ENCODE peak calls at places on chromosomes 5 and 9, in nine cellular contexts. One of them, this sample, is unnamed.
A peak's percentile ranks its signal among the peaks of the same experiment; 100 is the strongest.

GRCh38 chr5:172603425-172603824 is 37.6 kb upstream of the NEURL1B start:
- DNase-seq in KBM-7: no peak
- DNase-seq in HEK293T: no peak
- DNase-seq in choroid plexus epithelial cell: peak; percentile 23
- DNase-seq in NK-92 treated with Interleukin-12 subunit alpha and Interleukin-12 subunit beta, amount 100 ng/mL, for 24 hours: no peak
- DNase-seq in astrocyte of the cerebellum: no peak
- DNase-seq in Daoy: no peak
- DNase-seq in fibroblast of lung: peak; percentile 49
- DNase-seq in SK-MEL-5: no peak
- DNase-seq in this sample: no peak

GRCh38 chr9:90891656-90892055 is 90.0 kb downstream of the SYK start:
- DNase-seq in SK-MEL-5: no peak
- DNase-seq in Daoy: peak; percentile 55
- DNase-seq in NK-92 treated with Interleukin-12 subunit alpha and Interleukin-12 subunit beta, amount 100 ng/mL, for 24 hours: no peak
- DNase-seq in astrocyte of the cerebellum: no peak
- DNase-seq in HEK293T: no peak
- DNase-seq in choroid plexus epithelial cell: no peak
- DNase-seq in fibroblast of lung: no peak
- DNase-seq in KBM-7: no peak
- DNase-seq in this sample: no peak

GRCh38 chr5:135568241-135568640 is 10.6 kb downstream of the CXCL14 start:
- DNase-seq in Daoy: no peak
- DNase-seq in astrocyte of the cerebellum: no peak
- DNase-seq in NK-92 treated with Interleukin-12 subunit alpha and Interleukin-12 subunit beta, amount 100 ng/mL, for 24 hours: no peak
- DNase-seq in KBM-7: no peak
- DNase-seq in choroid plexus epithelial cell: no peak
- DNase-seq in fibroblast of lung: no peak
- DNase-seq in SK-MEL-5: no peak
- DNase-seq in HEK293T: no peak
- DNase-seq in this sample: no peak

GRCh38 chr9:3931996-3932906 is 367.6 kb downstream of the GLIS3 start:
- DNase-seq in HEK293T: no peak
- DNase-seq in KBM-7: no peak
- DNase-seq in Daoy: no peak
- DNase-seq in astrocyte of the cerebellum: no peak
- DNase-seq in NK-92 treated with Interleukin-12 subunit alpha and Interleukin-12 subunit beta, amount 100 ng/mL, for 24 hours: no peak
- DNase-seq in fibroblast of lung: peak; percentile 74
- DNase-seq in choroid plexus epithelial cell: peak; percentile 40
- DNase-seq in SK-MEL-5: peak; percentile 10
- DNase-seq in this sample: no peak

GRCh38 chr9:78601957-78602565 is 305.1 kb downstream of the PSAT1 start:
- DNase-seq in Daoy: peak; percentile 55
- DNase-seq in HEK293T: peak; percentile 51
- DNase-seq in NK-92 treated with Interleukin-12 subunit alpha and Interleukin-12 subunit beta, amount 100 ng/mL, for 24 hours: no peak
- DNase-seq in astrocyte of the cerebellum: peak; percentile 50
- DNase-seq in choroid plexus epithelial cell: peak; percentile 73
- DNase-seq in SK-MEL-5: peak; percentile 77
- DNase-seq in fibroblast of lung: peak; percentile 54
- DNase-seq in KBM-7: peak; percentile 29
- DNase-seq in this sample: peak; percentile 15

GRCh38 chr5:58462623-58463230 is 2.8 kb upstream of the PLK2 start:
- DNase-seq in Daoy: peak; percentile 54
- DNase-seq in SK-MEL-5: peak; percentile 85
- DNase-seq in KBM-7: peak; percentile 86
- DNase-seq in astrocyte of the cerebellum: no peak
- DNase-seq in choroid plexus epithelial cell: peak; percentile 82
- DNase-seq in NK-92 treated with Interleukin-12 subunit alpha and Interleukin-12 subunit beta, amount 100 ng/mL, for 24 hours: no peak
- DNase-seq in HEK293T: peak; percentile 14
- DNase-seq in fibroblast of lung: peak; percentile 53
- DNase-seq in this sample: peak; percentile 2

GRCh38 chr5:98989723-98990122 is 60.9 kb upstream of the CHD1 start:
- DNase-seq in NK-92 treated with Interleukin-12 subunit alpha and Interleukin-12 subunit beta, amount 100 ng/mL, for 24 hours: no peak
- DNase-seq in Daoy: no peak
- DNase-seq in SK-MEL-5: no peak
- DNase-seq in choroid plexus epithelial cell: no peak
- DNase-seq in astrocyte of the cerebellum: no peak
- DNase-seq in KBM-7: peak; percentile 96
- DNase-seq in fibroblast of lung: no peak
- DNase-seq in HEK293T: no peak
- DNase-seq in this sample: no peak

GRCh38 chr9:121935744-121936143 is 157.4 kb downstream of the TTLL11 start:
- DNase-seq in HEK293T: no peak
- DNase-seq in Daoy: no peak
- DNase-seq in KBM-7: no peak
- DNase-seq in NK-92 treated with Interleukin-12 subunit alpha and Interleukin-12 subunit beta, amount 100 ng/mL, for 24 hours: no peak
- DNase-seq in choroid plexus epithelial cell: no peak
- DNase-seq in fibroblast of lung: no peak
- DNase-seq in astrocyte of the cerebellum: no peak
- DNase-seq in SK-MEL-5: no peak
- DNase-seq in this sample: no peak

GRCh38 chr5:7754997-7755596 is 95.8 kb downstream of the CFAP90 start:
- DNase-seq in fibroblast of lung: peak; percentile 39
- DNase-seq in astrocyte of the cerebellum: no peak
- DNase-seq in HEK293T: peak; percentile 72
- DNase-seq in KBM-7: peak; percentile 69
- DNase-seq in choroid plexus epithelial cell: peak; percentile 59
- DNase-seq in NK-92 treated with Interleukin-12 subunit alpha and Interleukin-12 subunit beta, amount 100 ng/mL, for 24 hours: peak; percentile 34
- DNase-seq in Daoy: peak; percentile 84
- DNase-seq in SK-MEL-5: peak; percentile 89
- DNase-seq in this sample: peak; percentile 81

GRCh38 chr5:138983984-138984383 is 108.8 kb upstream of the LRRTM2 start:
- DNase-seq in SK-MEL-5: no peak
- DNase-seq in NK-92 treated with Interleukin-12 subunit alpha and Interleukin-12 subunit beta, amount 100 ng/mL, for 24 hours: no peak
- DNase-seq in choroid plexus epithelial cell: no peak
- DNase-seq in astrocyte of the cerebellum: no peak
- DNase-seq in fibroblast of lung: no peak
- DNase-seq in HEK293T: no peak
- DNase-seq in Daoy: no peak
- DNase-seq in KBM-7: no peak
- DNase-seq in this sample: no peak

GRCh38 chr5:72079288-72079687 is 28.0 kb upstream of the MAP1B start:
- DNase-seq in NK-92 treated with Interleukin-12 subunit alpha and Interleukin-12 subunit beta, amount 100 ng/mL, for 24 hours: no peak
- DNase-seq in SK-MEL-5: peak; percentile 9
- DNase-seq in choroid plexus epithelial cell: peak; percentile 10
- DNase-seq in astrocyte of the cerebellum: no peak
- DNase-seq in fibroblast of lung: no peak
- DNase-seq in HEK293T: peak; percentile 23
- DNase-seq in Daoy: no peak
- DNase-seq in KBM-7: no peak
- DNase-seq in this sample: no peak

GRCh38 chr9:115030006-115030405 is 88.0 kb downstream of the TNC start:
- DNase-seq in fibroblast of lung: no peak
- DNase-seq in choroid plexus epithelial cell: no peak
- DNase-seq in HEK293T: no peak
- DNase-seq in KBM-7: no peak
- DNase-seq in NK-92 treated with Interleukin-12 subunit alpha and Interleukin-12 subunit beta, amount 100 ng/mL, for 24 hours: no peak
- DNase-seq in astrocyte of the cerebellum: no peak
- DNase-seq in SK-MEL-5: no peak
- DNase-seq in Daoy: no peak
- DNase-seq in this sample: no peak

GRCh38 chr5:96324708-96325107 is 108.3 kb downstream of the PCSK1 start:
- DNase-seq in Daoy: peak; percentile 90
- DNase-seq in HEK293T: no peak
- DNase-seq in NK-92 treated with Interleukin-12 subunit alpha and Interleukin-12 subunit beta, amount 100 ng/mL, for 24 hours: no peak
- DNase-seq in KBM-7: no peak
- DNase-seq in SK-MEL-5: no peak
- DNase-seq in fibroblast of lung: peak; percentile 84
- DNase-seq in astrocyte of the cerebellum: peak; percentile 49
- DNase-seq in choroid plexus epithelial cell: peak; percentile 85
- DNase-seq in this sample: no peak

GRCh38 chr5:35198681-35199080 is 31.6 kb downstream of the PRLR start:
- DNase-seq in KBM-7: no peak
- DNase-seq in SK-MEL-5: no peak
- DNase-seq in NK-92 treated with Interleukin-12 subunit alpha and Interleukin-12 subunit beta, amount 100 ng/mL, for 24 hours: no peak
- DNase-seq in fibroblast of lung: no peak
- DNase-seq in HEK293T: no peak
- DNase-seq in choroid plexus epithelial cell: peak; percentile 67
- DNase-seq in astrocyte of the cerebellum: no peak
- DNase-seq in Daoy: no peak
- DNase-seq in this sample: no peak

GRCh38 chr5:87151547-87151946 is 116.1 kb upstream of the RASA1 start:
- DNase-seq in HEK293T: no peak
- DNase-seq in NK-92 treated with Interleukin-12 subunit alpha and Interleukin-12 subunit beta, amount 100 ng/mL, for 24 hours: no peak
- DNase-seq in choroid plexus epithelial cell: peak; percentile 81
- DNase-seq in astrocyte of the cerebellum: peak; percentile 59
- DNase-seq in Daoy: peak; percentile 85
- DNase-seq in KBM-7: peak; percentile 11
- DNase-seq in SK-MEL-5: no peak
- DNase-seq in fibroblast of lung: peak; percentile 99
- DNase-seq in this sample: no peak

GRCh38 chr5:139304391-139305324 is 11.1 kb downstream of the MATR3 start:
- DNase-seq in astrocyte of the cerebellum: no peak
- DNase-seq in HEK293T: no peak
- DNase-seq in Daoy: no peak
- DNase-seq in SK-MEL-5: no peak
- DNase-seq in fibroblast of lung: no peak
- DNase-seq in choroid plexus epithelial cell: no peak
- DNase-seq in NK-92 treated with Interleukin-12 subunit alpha and Interleukin-12 subunit beta, amount 100 ng/mL, for 24 hours: no peak
- DNase-seq in KBM-7: no peak
- DNase-seq in this sample: no peak

GRCh38 chr5:98468188-98468869 is 305.1 kb upstream of the RGMB start:
- DNase-seq in NK-92 treated with Interleukin-12 subunit alpha and Interleukin-12 subunit beta, amount 100 ng/mL, for 24 hours: no peak
- DNase-seq in HEK293T: no peak
- DNase-seq in SK-MEL-5: no peak
- DNase-seq in fibroblast of lung: peak; percentile 93
- DNase-seq in astrocyte of the cerebellum: peak; percentile 49
- DNase-seq in Daoy: peak; percentile 64
- DNase-seq in choroid plexus epithelial cell: peak; percentile 90
- DNase-seq in KBM-7: no peak
- DNase-seq in this sample: no peak

GRCh38 chr5:135203593-135204036 is 169.6 kb upstream of the PITX1 start:
- DNase-seq in choroid plexus epithelial cell: peak; percentile 16
- DNase-seq in NK-92 treated with Interleukin-12 subunit alpha and Interleukin-12 subunit beta, amount 100 ng/mL, for 24 hours: no peak
- DNase-seq in Daoy: no peak
- DNase-seq in SK-MEL-5: peak; percentile 56
- DNase-seq in astrocyte of the cerebellum: no peak
- DNase-seq in HEK293T: no peak
- DNase-seq in fibroblast of lung: no peak
- DNase-seq in KBM-7: peak; percentile 77
- DNase-seq in this sample: no peak

GRCh38 chr9:95349109-95350038 is 31.9 kb upstream of the FANCC start:
- DNase-seq in NK-92 treated with Interleukin-12 subunit alpha and Interleukin-12 subunit beta, amount 100 ng/mL, for 24 hours: no peak
- DNase-seq in HEK293T: no peak
- DNase-seq in choroid plexus epithelial cell: no peak
- DNase-seq in astrocyte of the cerebellum: no peak
- DNase-seq in KBM-7: no peak
- DNase-seq in Daoy: peak; percentile 30
- DNase-seq in SK-MEL-5: no peak
- DNase-seq in fibroblast of lung: peak; percentile 11
- DNase-seq in this sample: no peak

GRCh38 chr9:110321055-110321454 is 16.6 kb downstream of the TXNDC8 start:
- DNase-seq in Daoy: no peak
- DNase-seq in fibroblast of lung: peak; percentile 52
- DNase-seq in astrocyte of the cerebellum: no peak
- DNase-seq in KBM-7: no peak
- DNase-seq in choroid plexus epithelial cell: peak; percentile 24
- DNase-seq in NK-92 treated with Interleukin-12 subunit alpha and Interleukin-12 subunit beta, amount 100 ng/mL, for 24 hours: no peak
- DNase-seq in SK-MEL-5: no peak
- DNase-seq in HEK293T: no peak
- DNase-seq in this sample: no peak

GRCh38 chr9:37994639-37995347 is 74.2 kb downstream of the SHB start:
- DNase-seq in HEK293T: no peak
- DNase-seq in fibroblast of lung: peak; percentile 75
- DNase-seq in Daoy: peak; percentile 77
- DNase-seq in SK-MEL-5: no peak
- DNase-seq in choroid plexus epithelial cell: peak; percentile 79
- DNase-seq in astrocyte of the cerebellum: no peak
- DNase-seq in NK-92 treated with Interleukin-12 subunit alpha and Interleukin-12 subunit beta, amount 100 ng/mL, for 24 hours: no peak
- DNase-seq in KBM-7: peak; percentile 86
- DNase-seq in this sample: no peak

GRCh38 chr5:135505973-135506372 is 29.8 kb downstream of the NEUROG1 start:
- DNase-seq in choroid plexus epithelial cell: no peak
- DNase-seq in SK-MEL-5: no peak
- DNase-seq in Daoy: no peak
- DNase-seq in fibroblast of lung: peak; percentile 52
- DNase-seq in NK-92 treated with Interleukin-12 subunit alpha and Interleukin-12 subunit beta, amount 100 ng/mL, for 24 hours: no peak
- DNase-seq in HEK293T: no peak
- DNase-seq in astrocyte of the cerebellum: no peak
- DNase-seq in KBM-7: no peak
- DNase-seq in this sample: no peak

GRCh38 chr9:96317335-96317980 is 15.5 kb upstream of the HSD17B3 start:
- DNase-seq in NK-92 treated with Interleukin-12 subunit alpha and Interleukin-12 subunit beta, amount 100 ng/mL, for 24 hours: no peak
- DNase-seq in astrocyte of the cerebellum: peak; percentile 60
- DNase-seq in fibroblast of lung: peak; percentile 45
- DNase-seq in choroid plexus epithelial cell: peak; percentile 86
- DNase-seq in Daoy: peak; percentile 73
- DNase-seq in HEK293T: peak; percentile 69
- DNase-seq in KBM-7: peak; percentile 61
- DNase-seq in SK-MEL-5: peak; percentile 67
- DNase-seq in this sample: peak; percentile 6

GRCh38 chr5:1888541-1889251 is 6.0 kb upstream of the IRX4 start:
- DNase-seq in NK-92 treated with Interleukin-12 subunit alpha and Interleukin-12 subunit beta, amount 100 ng/mL, for 24 hours: no peak
- DNase-seq in fibroblast of lung: no peak
- DNase-seq in SK-MEL-5: no peak
- DNase-seq in astrocyte of the cerebellum: no peak
- DNase-seq in HEK293T: no peak
- DNase-seq in Daoy: peak; percentile 82
- DNase-seq in KBM-7: no peak
- DNase-seq in choroid plexus epithelial cell: no peak
- DNase-seq in this sample: no peak

GRCh38 chr9:73613092-73613701 is 461.5 kb downstream of the ANXA1 start:
- DNase-seq in NK-92 treated with Interleukin-12 subunit alpha and Interleukin-12 subunit beta, amount 100 ng/mL, for 24 hours: no peak
- DNase-seq in astrocyte of the cerebellum: peak; percentile 31
- DNase-seq in HEK293T: no peak
- DNase-seq in choroid plexus epithelial cell: peak; percentile 91
- DNase-seq in KBM-7: no peak
- DNase-seq in fibroblast of lung: peak; percentile 98
- DNase-seq in Daoy: peak; percentile 68
- DNase-seq in SK-MEL-5: no peak
- DNase-seq in this sample: no peak

GRCh38 chr9:73143606-73144328 is 7.9 kb upstream of the ANXA1 start:
- DNase-seq in SK-MEL-5: peak; percentile 80
- DNase-seq in KBM-7: peak; percentile 77
- DNase-seq in choroid plexus epithelial cell: peak; percentile 90
- DNase-seq in fibroblast of lung: peak; percentile 91
- DNase-seq in astrocyte of the cerebellum: peak; percentile 65
- DNase-seq in NK-92 treated with Interleukin-12 subunit alpha and Interleukin-12 subunit beta, amount 100 ng/mL, for 24 hours: no peak
- DNase-seq in HEK293T: no peak
- DNase-seq in Daoy: peak; percentile 79
- DNase-seq in this sample: no peak

GRCh38 chr5:123951204-123951977 is 439.4 kb downstream of the CSNK1G3 start:
- DNase-seq in SK-MEL-5: no peak
- DNase-seq in NK-92 treated with Interleukin-12 subunit alpha and Interleukin-12 subunit beta, amount 100 ng/mL, for 24 hours: no peak
- DNase-seq in fibroblast of lung: peak; percentile 99
- DNase-seq in astrocyte of the cerebellum: peak; percentile 96
- DNase-seq in choroid plexus epithelial cell: peak; percentile 97
- DNase-seq in Daoy: peak; percentile 91
- DNase-seq in HEK293T: no peak
- DNase-seq in KBM-7: no peak
- DNase-seq in this sample: no peak

GRCh38 chr5:177482359-177482795 is 8.9 kb upstream of the DBN1 start:
- DNase-seq in fibroblast of lung: no peak
- DNase-seq in KBM-7: no peak
- DNase-seq in SK-MEL-5: no peak
- DNase-seq in Daoy: no peak
- DNase-seq in astrocyte of the cerebellum: no peak
- DNase-seq in HEK293T: no peak
- DNase-seq in choroid plexus epithelial cell: peak; percentile 27
- DNase-seq in NK-92 treated with Interleukin-12 subunit alpha and Interleukin-12 subunit beta, amount 100 ng/mL, for 24 hours: no peak
- DNase-seq in this sample: no peak

GRCh38 chr9:2337131-2337530 is 284.5 kb upstream of the VLDLR start:
- DNase-seq in fibroblast of lung: no peak
- DNase-seq in HEK293T: no peak
- DNase-seq in Daoy: no peak
- DNase-seq in choroid plexus epithelial cell: no peak
- DNase-seq in astrocyte of the cerebellum: no peak
- DNase-seq in KBM-7: no peak
- DNase-seq in NK-92 treated with Interleukin-12 subunit alpha and Interleukin-12 subunit beta, amount 100 ng/mL, for 24 hours: no peak
- DNase-seq in SK-MEL-5: no peak
- DNase-seq in this sample: no peak

GRCh38 chr5:62812653-62813329 is 234.2 kb downstream of the LRRC70 start:
- DNase-seq in SK-MEL-5: no peak
- DNase-seq in fibroblast of lung: no peak
- DNase-seq in KBM-7: no peak
- DNase-seq in HEK293T: no peak
- DNase-seq in NK-92 treated with Interleukin-12 subunit alpha and Interleukin-12 subunit beta, amount 100 ng/mL, for 24 hours: no peak
- DNase-seq in Daoy: no peak
- DNase-seq in choroid plexus epithelial cell: no peak
- DNase-seq in astrocyte of the cerebellum: no peak
- DNase-seq in this sample: no peak

GRCh38 chr5:83914662-83915418 is 194.2 kb upstream of the HAPLN1 start:
- DNase-seq in Daoy: peak; percentile 70
- DNase-seq in SK-MEL-5: no peak
- DNase-seq in HEK293T: no peak
- DNase-seq in KBM-7: no peak
- DNase-seq in choroid plexus epithelial cell: peak; percentile 57
- DNase-seq in fibroblast of lung: peak; percentile 88
- DNase-seq in NK-92 treated with Interleukin-12 subunit alpha and Interleukin-12 subunit beta, amount 100 ng/mL, for 24 hours: no peak
- DNase-seq in astrocyte of the cerebellum: peak; percentile 72
- DNase-seq in this sample: no peak